ENCODE peak calls at places on chromosome 2, in six cellular contexts. P is RWPE1; Y is AG09319; E is activated T-cell treated with anti-CD3 and anti-CD28 coated beads, Interleukin-2, amount 50 U/mL, for 4 hours; S is right atrium auricular region; J is HuH-7.5. V is an unnamed sample.

GRCh38 chr2:72920317-72921087 is 3.2 kb downstream of the EMX1 start:
- DNase-seq in P (no peak), S (no peak), J (peak; percentile 46), E (no peak), Y (no peak), V (no peak)

GRCh38 chr2:11712866-11713265 is 33.6 kb upstream of the LPIN1 start:
- DNase-seq in J (no peak), P (no peak), Y (no peak), E (no peak), S (no peak), V (no peak)

GRCh38 chr2:46985512-46985911 is 69.9 kb upstream of the MCFD2 start:
- DNase-seq in S (no peak), Y (no peak), E (no peak), P (no peak), J (no peak), V (no peak)

GRCh38 chr2:168684921-168685618 is 117.4 kb upstream of the NOSTRIN start:
- DNase-seq in Y (no peak), J (no peak), E (no peak), S (no peak), P (no peak), V (no peak)

GRCh38 chr2:98598781-98599428 is 9.4 kb downstream of the COA5 start:
- DNase-seq in Y (no peak), S (no peak), E (no peak), J (no peak), P (no peak), V (no peak)

GRCh38 chr2:172889767-172890430 is 154.3 kb downstream of the RAPGEF4 start:
- DNase-seq in J (no peak), P (no peak), S (no peak), E (no peak), Y (no peak), V (no peak)

GRCh38 chr2:43945439-43945838 is 50.4 kb downstream of the LRPPRC start:
- DNase-seq in P (no peak), Y (no peak), S (no peak), E (no peak), J (no peak), V (no peak)

GRCh38 chr2:70328921-70329561 is 27.2 kb upstream of the FAM136A start:
- DNase-seq in S (no peak), J (no peak), P (peak; percentile 95), Y (no peak), E (no peak), V (no peak)

GRCh38 chr2:100909571-100909970 is 89.6 kb downstream of the NPAS2 start:
- DNase-seq in Y (no peak), E (no peak), S (no peak), P (no peak), J (no peak), V (no peak)

GRCh38 chr2:68255736-68256450 is 3.6 kb upstream of the PPP3R1 start:
- DNase-seq in J (no peak), P (no peak), S (no peak), E (no peak), Y (peak; percentile 39), V (no peak)

GRCh38 chr2:204892506-204893255 is 347.4 kb downstream of the PARD3B start:
- DNase-seq in J (no peak), P (no peak), E (no peak), Y (no peak), S (no peak), V (no peak)

GRCh38 chr2:110639972-110640371 is 37.9 kb downstream of the BUB1 start:
- DNase-seq in S (no peak), Y (no peak), P (no peak), E (no peak), J (no peak), V (no peak)

GRCh38 chr2:161206491-161207032 is 46.3 kb downstream of the TANK start:
- DNase-seq in E (no peak), P (no peak), S (no peak), Y (no peak), J (no peak), V (no peak)

GRCh38 chr2:233289590-233290424 is 17.8 kb upstream of the SAG start:
- DNase-seq in J (no peak), S (no peak), P (no peak), E (no peak), Y (no peak), V (no peak)

GRCh38 chr2:166404831-166405568 is 29.3 kb upstream of the SCN9A start:
- DNase-seq in E (no peak), S (no peak), P (no peak), J (no peak), Y (no peak), V (no peak)

GRCh38 chr2:177165731-177166711 is 46.6 kb upstream of the HNRNPA3 start:
- DNase-seq in P (no peak), Y (no peak), J (no peak), S (peak; percentile 65), E (no peak), V (no peak)

GRCh38 chr2:145016711-145017110 is 496.8 kb upstream of the ZEB2 start:
- DNase-seq in P (no peak), Y (no peak), E (no peak), J (no peak), S (no peak), V (no peak)

GRCh38 chr2:150812664-150813408 is 325.4 kb upstream of the RND3 start:
- DNase-seq in S (no peak), Y (no peak), J (no peak), P (no peak), E (no peak), V (no peak)